ENCODE peak calls at places on chromosomes 2 and 18, in ten cellular contexts. One of them, this sample, is unnamed.

GRCh38 chr18:70398076-70398475 is 109.2 kb downstream of the SOCS6 start:
- DNase-seq in cardiac septum: no peak
- DNase-seq in A172: peak; percentile 33
- DNase-seq in naive thymus-derived CD8-positive, alpha-beta T cell: no peak
- DNase-seq in neural crest cell: no peak
- DNase-seq in effector memory CD4-positive, alpha-beta T cell: no peak
- DNase-seq in stimulated activated CD8-positive, alpha-beta memory T cell treated with anti-CD3 and anti-CD28 coated beads, Interleukin-2, amount 100 ng/mL, for 1 hour: no peak
- DNase-seq in COR-L47: no peak
- DNase-seq in KBM-7: no peak
- DNase-seq in M059J: peak; percentile 76
- DNase-seq in this sample: no peak

GRCh38 chr2:72548081-72548764 is 277.6 kb downstream of the EXOC6B start:
- DNase-seq in M059J: no peak
- DNase-seq in A172: no peak
- DNase-seq in KBM-7: no peak
- DNase-seq in cardiac septum: no peak
- DNase-seq in stimulated activated CD8-positive, alpha-beta memory T cell treated with anti-CD3 and anti-CD28 coated beads, Interleukin-2, amount 100 ng/mL, for 1 hour: no peak
- DNase-seq in naive thymus-derived CD8-positive, alpha-beta T cell: no peak
- DNase-seq in effector memory CD4-positive, alpha-beta T cell: no peak
- DNase-seq in COR-L47: no peak
- DNase-seq in neural crest cell: no peak
- DNase-seq in this sample: no peak

GRCh38 chr18:35458677-35459441 is 38.9 kb downstream of the INO80C start:
- DNase-seq in M059J: peak; percentile 94
- DNase-seq in KBM-7: no peak
- DNase-seq in stimulated activated CD8-positive, alpha-beta memory T cell treated with anti-CD3 and anti-CD28 coated beads, Interleukin-2, amount 100 ng/mL, for 1 hour: no peak
- DNase-seq in A172: peak; percentile 98
- DNase-seq in COR-L47: no peak
- DNase-seq in effector memory CD4-positive, alpha-beta T cell: no peak
- DNase-seq in naive thymus-derived CD8-positive, alpha-beta T cell: no peak
- DNase-seq in cardiac septum: peak; percentile 90
- DNase-seq in neural crest cell: no peak
- DNase-seq in this sample: no peak

GRCh38 chr2:98180456-98180855 is 93.5 kb downstream of the VWA3B start:
- DNase-seq in stimulated activated CD8-positive, alpha-beta memory T cell treated with anti-CD3 and anti-CD28 coated beads, Interleukin-2, amount 100 ng/mL, for 1 hour: no peak
- DNase-seq in COR-L47: no peak
- DNase-seq in naive thymus-derived CD8-positive, alpha-beta T cell: no peak
- DNase-seq in A172: no peak
- DNase-seq in neural crest cell: no peak
- DNase-seq in effector memory CD4-positive, alpha-beta T cell: no peak
- DNase-seq in M059J: no peak
- DNase-seq in KBM-7: no peak
- DNase-seq in cardiac septum: no peak
- DNase-seq in this sample: no peak

GRCh38 chr2:102063948-102064678 is 72.4 kb downstream of the IL1R2 start:
- DNase-seq in M059J: peak; percentile 97
- DNase-seq in naive thymus-derived CD8-positive, alpha-beta T cell: no peak
- DNase-seq in effector memory CD4-positive, alpha-beta T cell: no peak
- DNase-seq in KBM-7: peak; percentile 75
- DNase-seq in A172: peak; percentile 91
- DNase-seq in cardiac septum: peak; percentile 92
- DNase-seq in COR-L47: no peak
- DNase-seq in neural crest cell: no peak
- DNase-seq in stimulated activated CD8-positive, alpha-beta memory T cell treated with anti-CD3 and anti-CD28 coated beads, Interleukin-2, amount 100 ng/mL, for 1 hour: no peak
- DNase-seq in this sample: peak; percentile 98

GRCh38 chr18:23231340-23232021 is 96.2 kb downstream of the CABLES1 start:
- DNase-seq in COR-L47: no peak
- DNase-seq in naive thymus-derived CD8-positive, alpha-beta T cell: peak; percentile 49
- DNase-seq in KBM-7: peak; percentile 91
- DNase-seq in stimulated activated CD8-positive, alpha-beta memory T cell treated with anti-CD3 and anti-CD28 coated beads, Interleukin-2, amount 100 ng/mL, for 1 hour: peak; percentile 48
- DNase-seq in A172: peak; percentile 94
- DNase-seq in effector memory CD4-positive, alpha-beta T cell: peak; percentile 59
- DNase-seq in cardiac septum: peak; percentile 83
- DNase-seq in M059J: peak; percentile 97
- DNase-seq in neural crest cell: no peak
- DNase-seq in this sample: no peak

GRCh38 chr18:8212893-8213805 is 396.1 kb upstream of the RAB12 start:
- DNase-seq in A172: peak; percentile 59
- DNase-seq in COR-L47: no peak
- DNase-seq in KBM-7: no peak
- DNase-seq in effector memory CD4-positive, alpha-beta T cell: no peak
- DNase-seq in cardiac septum: no peak
- DNase-seq in neural crest cell: no peak
- DNase-seq in M059J: peak; percentile 81
- DNase-seq in stimulated activated CD8-positive, alpha-beta memory T cell treated with anti-CD3 and anti-CD28 coated beads, Interleukin-2, amount 100 ng/mL, for 1 hour: no peak
- DNase-seq in naive thymus-derived CD8-positive, alpha-beta T cell: no peak
- DNase-seq in this sample: no peak

GRCh38 chr2:32558492-32558891 is 69.4 kb upstream of the TTC27 start:
- DNase-seq in A172: no peak
- DNase-seq in KBM-7: no peak
- DNase-seq in M059J: no peak
- DNase-seq in naive thymus-derived CD8-positive, alpha-beta T cell: no peak
- DNase-seq in stimulated activated CD8-positive, alpha-beta memory T cell treated with anti-CD3 and anti-CD28 coated beads, Interleukin-2, amount 100 ng/mL, for 1 hour: no peak
- DNase-seq in effector memory CD4-positive, alpha-beta T cell: no peak
- DNase-seq in neural crest cell: no peak
- DNase-seq in COR-L47: no peak
- DNase-seq in cardiac septum: no peak
- DNase-seq in this sample: no peak

GRCh38 chr18:56458770-56459450 is 179.5 kb downstream of the TXNL1 start:
- DNase-seq in stimulated activated CD8-positive, alpha-beta memory T cell treated with anti-CD3 and anti-CD28 coated beads, Interleukin-2, amount 100 ng/mL, for 1 hour: no peak
- DNase-seq in cardiac septum: no peak
- DNase-seq in naive thymus-derived CD8-positive, alpha-beta T cell: no peak
- DNase-seq in KBM-7: no peak
- DNase-seq in A172: no peak
- DNase-seq in M059J: no peak
- DNase-seq in COR-L47: peak; percentile 74
- DNase-seq in effector memory CD4-positive, alpha-beta T cell: no peak
- DNase-seq in neural crest cell: no peak
- DNase-seq in this sample: no peak

GRCh38 chr2:45653584-45653983 is 2.1 kb downstream of the PRKCE start:
- DNase-seq in COR-L47: no peak
- DNase-seq in stimulated activated CD8-positive, alpha-beta memory T cell treated with anti-CD3 and anti-CD28 coated beads, Interleukin-2, amount 100 ng/mL, for 1 hour: no peak
- DNase-seq in M059J: peak; percentile 10
- DNase-seq in effector memory CD4-positive, alpha-beta T cell: no peak
- DNase-seq in naive thymus-derived CD8-positive, alpha-beta T cell: no peak
- DNase-seq in cardiac septum: no peak
- DNase-seq in neural crest cell: no peak
- DNase-seq in A172: no peak
- DNase-seq in KBM-7: peak; percentile 39
- DNase-seq in this sample: no peak